ENCODE peak calls at places on chromosomes 5 and 9, in seven cellular contexts. H, E, A, V, O, B and M are unnamed samples.

GRCh38 chr9:137266162-137266527 is 11.0 kb downstream of the NELFB start:
- DNase-seq in H (no peak), E (no peak), A (no peak), V (no peak), O (no peak), B (no peak), M (no peak)

GRCh38 chr5:78514427-78515345 is 133.9 kb downstream of the LHFPL2 start:
- DNase-seq in H (no peak), E (no peak), A (no peak), V (no peak), O (no peak), B (no peak), M (no peak)

GRCh38 chr5:74327339-74327685 is 313.2 kb downstream of the ENC1 start:
- DNase-seq in H (no peak), E (no peak), A (no peak), V (no peak), O (no peak), B (no peak), M (no peak)

GRCh38 chr5:86814315-86814714 is 196.6 kb downstream of the COX7C start:
- DNase-seq in H (no peak), E (no peak), A (no peak), V (no peak), O (no peak), B (no peak), M (no peak)

GRCh38 chr5:168766038-168766700 is 187.0 kb upstream of the PANK3 start:
- DNase-seq in H (no peak), E (no peak), A (no peak), V (no peak), O (no peak), B (no peak), M (no peak)

GRCh38 chr9:68446836-68447235 is 90.4 kb downstream of the PGM5 start:
- DNase-seq in H (no peak), E (no peak), A (no peak), V (no peak), O (no peak), B (no peak), M (no peak)

GRCh38 chr5:75028090-75028489 is 24.3 kb downstream of the GCNT4 start:
- DNase-seq in H (no peak), E (no peak), A (no peak), V (no peak), O (no peak), B (no peak), M (no peak)

GRCh38 chr5:36740259-36740898 is 134.0 kb downstream of the SLC1A3 start:
- DNase-seq in H (no peak), E (no peak), A (no peak), V (no peak), O (peak; percentile 74), B (no peak), M (no peak)

GRCh38 chr5:132181011-132181629 is 46.5 kb downstream of the P4HA2 start:
- DNase-seq in H (no peak), E (no peak), A (no peak), V (no peak), O (no peak), B (no peak), M (no peak)

GRCh38 chr9:34646211-34647083 is at the start of gene GALT:
- DNase-seq in H (peak; percentile 95), E (peak; percentile 97), A (no peak), V (peak; percentile 95), O (peak; percentile 95), B (peak; percentile 97), M (peak; percentile 97)

GRCh38 chr9:116713266-116713665 is 26.2 kb downstream of the TRIM32 start:
- DNase-seq in H (no peak), E (no peak), A (no peak), V (no peak), O (no peak), B (no peak), M (no peak)

GRCh38 chr9:2418619-2419018 is 203.0 kb upstream of the VLDLR start:
- DNase-seq in H (peak; percentile 19), E (no peak), A (no peak), V (no peak), O (no peak), B (no peak), M (no peak)

GRCh38 chr9:93713716-93714115 is 137.3 kb downstream of the PHF2 start:
- DNase-seq in H (no peak), E (no peak), A (no peak), V (no peak), O (no peak), B (no peak), M (no peak)

GRCh38 chr9:110729628-110730027 is 61.0 kb downstream of the MUSK start:
- DNase-seq in H (no peak), E (no peak), A (no peak), V (no peak), O (no peak), B (no peak), M (no peak)

GRCh38 chr9:119963258-119963797 is 594.1 kb upstream of the BRINP1 start:
- DNase-seq in H (no peak), E (no peak), A (no peak), V (no peak), O (peak; percentile 27), B (no peak), M (no peak)

GRCh38 chr5:108905818-108906217 is 158.1 kb downstream of the FER start:
- DNase-seq in H (no peak), E (no peak), A (no peak), V (no peak), O (no peak), B (no peak), M (no peak)

GRCh38 chr5:83919071-83920041 is 198.7 kb upstream of the HAPLN1 start:
- DNase-seq in H (no peak), E (no peak), A (no peak), V (no peak), O (no peak), B (no peak), M (no peak)

GRCh38 chr5:95843733-95844223 is 21.3 kb upstream of the GLRX start:
- DNase-seq in H (no peak), E (no peak), A (no peak), V (no peak), O (peak; percentile 57), B (no peak), M (no peak)

GRCh38 chr5:122267195-122267594 is 44.8 kb upstream of the SNCAIP start:
- DNase-seq in H (no peak), E (no peak), A (no peak), V (no peak), O (no peak), B (no peak), M (no peak)

GRCh38 chr5:13567819-13568218 is 376.7 kb downstream of the DNAH5 start:
- DNase-seq in H (no peak), E (no peak), A (peak; percentile 87), V (no peak), O (no peak), B (no peak), M (no peak)

GRCh38 chr9:95772320-95773060 is 103.0 kb upstream of the ERCC6L2 start:
- DNase-seq in H (peak; percentile 23), E (no peak), A (no peak), V (no peak), O (peak; percentile 42), B (no peak), M (no peak)

GRCh38 chr5:146101646-146102045 is 3.7 kb downstream of the PLAC8L1 start:
- DNase-seq in H (no peak), E (no peak), A (no peak), V (no peak), O (no peak), B (no peak), M (no peak)